ENCODE peak calls at places on chromosomes 7 and 10, in seven cellular contexts. H, X, E, Q, I, Z and A are unnamed samples.

GRCh38 chr10:75071164-75071489 is 40.3 kb upstream of the SAMD8 start:
- DNase-seq in Z (no peak), I (no peak), E (peak; percentile 41), H (no peak), Q (peak; percentile 37), X (peak; percentile 29), A (no peak)

GRCh38 chr7:121329460-121330052 is 756 bp downstream of the WNT16 start:
- DNase-seq in H (peak; percentile 66), X (peak; percentile 87), Z (no peak), I (peak; percentile 70), E (no peak), Q (peak; percentile 34), A (no peak)

GRCh38 chr7:148633761-148634160 is 43.2 kb downstream of the C7orf33 start:
- DNase-seq in H (no peak), Z (no peak), X (no peak), I (no peak), E (no peak), Q (no peak), A (no peak)

GRCh38 chr7:103446046-103446520 is at the start of gene SLC26A5:
- DNase-seq in Z (peak; percentile 63), X (peak; percentile 71), Q (peak; percentile 27), H (peak; percentile 54), I (peak; percentile 65), E (no peak), A (no peak)

GRCh38 chr10:45444976-45445898 is 71.2 kb downstream of the ALOX5 start:
- DNase-seq in E (no peak), H (no peak), I (no peak), Z (no peak), Q (no peak), X (no peak), A (no peak)

GRCh38 chr7:101736077-101736476 is 81.3 kb upstream of the CUX1 start:
- DNase-seq in I (no peak), H (no peak), E (no peak), X (no peak), Z (peak; percentile 35), Q (no peak), A (no peak)

GRCh38 chr7:30166155-30166840 is 31.5 kb downstream of the MTURN start:
- DNase-seq in Q (no peak), I (no peak), X (no peak), H (no peak), Z (peak; percentile 40), E (no peak), A (no peak)

GRCh38 chr7:74379938-74380337 is 73.8 kb upstream of the GTF2IRD1 start:
- DNase-seq in Z (no peak), X (no peak), I (no peak), H (no peak), Q (no peak), E (no peak), A (no peak)

GRCh38 chr7:17320642-17321041 is 22.2 kb downstream of the AHR start:
- DNase-seq in X (no peak), Q (no peak), H (no peak), Z (no peak), E (no peak), I (no peak), A (peak; percentile 56)

GRCh38 chr7:83732305-83732704 is 83.4 kb upstream of the SEMA3E start:
- DNase-seq in I (no peak), Q (no peak), Z (no peak), E (no peak), H (no peak), X (no peak), A (no peak)

GRCh38 chr10:101085846-101086245 is 24.1 kb downstream of the KAZALD1 start:
- DNase-seq in E (no peak), I (no peak), H (no peak), Q (no peak), Z (peak; percentile 47), X (no peak), A (no peak)

GRCh38 chr10:43682956-43683355 is 34.3 kb upstream of the ZNF32 start:
- DNase-seq in I (no peak), H (no peak), X (no peak), E (peak; percentile 16), Z (no peak), Q (no peak), A (no peak)

GRCh38 chr10:34814228-34815173 is 595 bp downstream of the PARD3 start:
- DNase-seq in X (peak; percentile 64), H (peak; percentile 40), Q (no peak), Z (peak; percentile 58), E (peak; percentile 43), I (no peak), A (peak; percentile 51)

GRCh38 chr10:71635251-71635866 is 84.2 kb downstream of the C10orf105 start:
- DNase-seq in E (no peak), Q (no peak), H (no peak), I (no peak), Z (no peak), X (no peak), A (no peak)

GRCh38 chr7:143013473-143013872 is 13.5 kb downstream of the OR9A2 start:
- DNase-seq in Q (no peak), I (no peak), X (no peak), E (peak; percentile 54), Z (no peak), H (no peak), A (no peak)

GRCh38 chr7:95859434-95859833 is 87.1 kb downstream of the DYNC1I1 start:
- DNase-seq in X (no peak), Q (no peak), I (no peak), Z (no peak), E (peak; percentile 22), H (no peak), A (no peak)

GRCh38 chr10:68795886-68796532 is 31.3 kb upstream of the STOX1 start:
- DNase-seq in H (no peak), X (no peak), I (no peak), Z (no peak), E (no peak), Q (no peak), A (no peak)

GRCh38 chr10:29646960-29647431 is 12.2 kb upstream of the SVIL start:
- DNase-seq in E (peak; percentile 76), Q (no peak), Z (no peak), X (no peak), I (no peak), H (no peak), A (no peak)

GRCh38 chr10:97069026-97069425 is 116.7 kb downstream of the SLIT1 start:
- DNase-seq in E (no peak), H (no peak), Q (no peak), Z (no peak), I (no peak), X (peak; percentile 39), A (no peak)

GRCh38 chr7:70615066-70615465 is 516.9 kb upstream of the GALNT17 start:
- DNase-seq in Q (no peak), X (no peak), Z (peak; percentile 44), I (no peak), E (no peak), H (no peak), A (no peak)

GRCh38 chr10:97851341-97852001 is 1.8 kb downstream of the GOLGA7B start:
- DNase-seq in Z (no peak), H (no peak), E (no peak), Q (no peak), X (peak; percentile 52), I (no peak), A (no peak)

GRCh38 chr10:60465801-60466200 is 76.1 kb upstream of the ANK3 start:
- DNase-seq in I (no peak), Z (no peak), H (no peak), Q (no peak), X (no peak), E (peak; percentile 17), A (no peak)

GRCh38 chr7:11127112-11127785 is 153.6 kb downstream of the PHF14 start:
- DNase-seq in X (no peak), Q (no peak), I (no peak), E (no peak), H (no peak), Z (no peak), A (no peak)

GRCh38 chr10:26440091-26440445 is 1.9 kb downstream of the APBB1IP start:
- DNase-seq in Z (no peak), H (no peak), I (no peak), E (no peak), Q (no peak), X (no peak), A (no peak)

GRCh38 chr7:151114151-151115090 is 28.1 kb downstream of the AGAP3 start:
- DNase-seq in Q (no peak), X (no peak), Z (peak; percentile 29), E (no peak), I (no peak), H (peak; percentile 66), A (no peak)

GRCh38 chr7:39566056-39566921 is at the start of gene YAE1:
- DNase-seq in Z (peak; percentile 84), Q (peak; percentile 74), E (peak; percentile 79), H (peak; percentile 87), I (peak; percentile 78), X (peak; percentile 94), A (peak; percentile 64)

GRCh38 chr10:119209050-119209735 is 1.8 kb downstream of the GRK5 start:
- DNase-seq in X (peak; percentile 85), Z (peak; percentile 78), Q (no peak), E (peak; percentile 85), I (no peak), H (peak; percentile 59), A (peak; percentile 59)

GRCh38 chr10:28983799-28984198 is 305.1 kb upstream of the LYZL1 start:
- DNase-seq in H (no peak), Z (no peak), X (no peak), I (no peak), E (peak; percentile 42), Q (no peak), A (no peak)